ENCODE peak calls at places on chromosomes 5 and 9, in four cellular contexts. One of them, this sample, is unnamed.

GRCh38 chr5:5240234-5240633 is 100.1 kb downstream of the ADAMTS16 start:
- DNase-seq in Ammon's horn: no peak
- DNase-seq in stimulated activated CD4-positive, alpha-beta T cell treated with anti-CD3 and anti-CD28 coated beads, Interleukin-4, amount 100 ng/mL, for 24 hours: no peak
- DNase-seq in C1 segment of cervical spinal cord: no peak
- DNase-seq in this sample: no peak

GRCh38 chr9:114406441-114406840 is 18.7 kb upstream of the AKNA start:
- DNase-seq in Ammon's horn: no peak
- DNase-seq in stimulated activated CD4-positive, alpha-beta T cell treated with anti-CD3 and anti-CD28 coated beads, Interleukin-4, amount 100 ng/mL, for 24 hours: no peak
- DNase-seq in C1 segment of cervical spinal cord: no peak
- DNase-seq in this sample: no peak

GRCh38 chr9:108963459-108964143 is 29.4 kb downstream of the ABITRAM start:
- DNase-seq in Ammon's horn: no peak
- DNase-seq in stimulated activated CD4-positive, alpha-beta T cell treated with anti-CD3 and anti-CD28 coated beads, Interleukin-4, amount 100 ng/mL, for 24 hours: no peak
- DNase-seq in C1 segment of cervical spinal cord: no peak
- DNase-seq in this sample: no peak

GRCh38 chr9:5879419-5880181 is 11.1 kb upstream of the MLANA start:
- DNase-seq in Ammon's horn: no peak
- DNase-seq in stimulated activated CD4-positive, alpha-beta T cell treated with anti-CD3 and anti-CD28 coated beads, Interleukin-4, amount 100 ng/mL, for 24 hours: no peak
- DNase-seq in C1 segment of cervical spinal cord: no peak
- DNase-seq in this sample: no peak

GRCh38 chr5:18394154-18394804 is 760.0 kb downstream of the TAF11L14 start:
- DNase-seq in Ammon's horn: peak; percentile 65
- DNase-seq in stimulated activated CD4-positive, alpha-beta T cell treated with anti-CD3 and anti-CD28 coated beads, Interleukin-4, amount 100 ng/mL, for 24 hours: peak; percentile 54
- DNase-seq in C1 segment of cervical spinal cord: peak; percentile 60
- DNase-seq in this sample: peak; percentile 66

GRCh38 chr5:64963278-64963677 is 194.5 kb downstream of the CWC27 start:
- DNase-seq in Ammon's horn: no peak
- DNase-seq in stimulated activated CD4-positive, alpha-beta T cell treated with anti-CD3 and anti-CD28 coated beads, Interleukin-4, amount 100 ng/mL, for 24 hours: no peak
- DNase-seq in C1 segment of cervical spinal cord: no peak
- DNase-seq in this sample: no peak

GRCh38 chr5:54643679-54644078 is 126.1 kb downstream of the SNX18 start:
- DNase-seq in Ammon's horn: no peak
- DNase-seq in stimulated activated CD4-positive, alpha-beta T cell treated with anti-CD3 and anti-CD28 coated beads, Interleukin-4, amount 100 ng/mL, for 24 hours: no peak
- DNase-seq in C1 segment of cervical spinal cord: no peak
- DNase-seq in this sample: no peak

GRCh38 chr5:144232285-144232684 is 61.6 kb downstream of the KCTD16 start:
- DNase-seq in Ammon's horn: no peak
- DNase-seq in stimulated activated CD4-positive, alpha-beta T cell treated with anti-CD3 and anti-CD28 coated beads, Interleukin-4, amount 100 ng/mL, for 24 hours: no peak
- DNase-seq in C1 segment of cervical spinal cord: no peak
- DNase-seq in this sample: no peak

GRCh38 chr5:38451372-38451735 is 105.1 kb downstream of the LIFR start:
- DNase-seq in Ammon's horn: no peak
- DNase-seq in stimulated activated CD4-positive, alpha-beta T cell treated with anti-CD3 and anti-CD28 coated beads, Interleukin-4, amount 100 ng/mL, for 24 hours: no peak
- DNase-seq in C1 segment of cervical spinal cord: no peak
- DNase-seq in this sample: no peak

GRCh38 chr9:80554856-80555255 is 983.1 kb downstream of the TLE4 start:
- DNase-seq in Ammon's horn: no peak
- DNase-seq in stimulated activated CD4-positive, alpha-beta T cell treated with anti-CD3 and anti-CD28 coated beads, Interleukin-4, amount 100 ng/mL, for 24 hours: no peak
- DNase-seq in C1 segment of cervical spinal cord: no peak
- DNase-seq in this sample: no peak

GRCh38 chr9:14306672-14307646 is 7.0 kb downstream of the NFIB start:
- DNase-seq in Ammon's horn: no peak
- DNase-seq in stimulated activated CD4-positive, alpha-beta T cell treated with anti-CD3 and anti-CD28 coated beads, Interleukin-4, amount 100 ng/mL, for 24 hours: no peak
- DNase-seq in C1 segment of cervical spinal cord: no peak
- DNase-seq in this sample: no peak

GRCh38 chr9:127187231-127187956 is 65.0 kb upstream of the ANGPTL2 start:
- DNase-seq in Ammon's horn: no peak
- DNase-seq in stimulated activated CD4-positive, alpha-beta T cell treated with anti-CD3 and anti-CD28 coated beads, Interleukin-4, amount 100 ng/mL, for 24 hours: no peak
- DNase-seq in C1 segment of cervical spinal cord: no peak
- DNase-seq in this sample: peak; percentile 40

GRCh38 chr5:153222956-153223355 is 267.5 kb upstream of the GRIA1 start:
- DNase-seq in Ammon's horn: no peak
- DNase-seq in stimulated activated CD4-positive, alpha-beta T cell treated with anti-CD3 and anti-CD28 coated beads, Interleukin-4, amount 100 ng/mL, for 24 hours: no peak
- DNase-seq in C1 segment of cervical spinal cord: no peak
- DNase-seq in this sample: no peak

GRCh38 chr9:35311891-35312639 is 150.3 kb downstream of the UNC13B start:
- DNase-seq in Ammon's horn: no peak
- DNase-seq in stimulated activated CD4-positive, alpha-beta T cell treated with anti-CD3 and anti-CD28 coated beads, Interleukin-4, amount 100 ng/mL, for 24 hours: no peak
- DNase-seq in C1 segment of cervical spinal cord: no peak
- DNase-seq in this sample: no peak

GRCh38 chr9:33108472-33108871 is 32.0 kb upstream of the SMU1 start:
- DNase-seq in Ammon's horn: no peak
- DNase-seq in stimulated activated CD4-positive, alpha-beta T cell treated with anti-CD3 and anti-CD28 coated beads, Interleukin-4, amount 100 ng/mL, for 24 hours: no peak
- DNase-seq in C1 segment of cervical spinal cord: no peak
- DNase-seq in this sample: no peak

GRCh38 chr9:13588151-13589043 is 308.9 kb upstream of the MPDZ start:
- DNase-seq in Ammon's horn: peak; percentile 60
- DNase-seq in stimulated activated CD4-positive, alpha-beta T cell treated with anti-CD3 and anti-CD28 coated beads, Interleukin-4, amount 100 ng/mL, for 24 hours: no peak
- DNase-seq in C1 segment of cervical spinal cord: peak; percentile 17
- DNase-seq in this sample: no peak

GRCh38 chr5:13354611-13355010 is 589.9 kb downstream of the DNAH5 start:
- DNase-seq in Ammon's horn: no peak
- DNase-seq in stimulated activated CD4-positive, alpha-beta T cell treated with anti-CD3 and anti-CD28 coated beads, Interleukin-4, amount 100 ng/mL, for 24 hours: no peak
- DNase-seq in C1 segment of cervical spinal cord: no peak
- DNase-seq in this sample: no peak

GRCh38 chr5:80745490-80745889 is 90.7 kb upstream of the DHFR start:
- DNase-seq in Ammon's horn: no peak
- DNase-seq in stimulated activated CD4-positive, alpha-beta T cell treated with anti-CD3 and anti-CD28 coated beads, Interleukin-4, amount 100 ng/mL, for 24 hours: no peak
- DNase-seq in C1 segment of cervical spinal cord: no peak
- DNase-seq in this sample: no peak